ENCODE peak calls at places on chromosomes 1 and 21, in six cellular contexts. One of them, this sample, is unnamed.
A peak's percentile ranks its signal among the peaks of the same experiment; 100 is the strongest.

GRCh38 chr1:59025201-59025600 is 241.4 kb upstream of the JUN start:
- DNase-seq in HCT116: no peak
- DNase-seq in H7: no peak
- DNase-seq in skeletal muscle cell: peak; percentile 52
- DNase-seq in CD4-positive, alpha-beta memory T cell: no peak
- DNase-seq in fibroblast of lung: peak; percentile 70
- DNase-seq in this sample: no peak

GRCh38 chr1:236795757-236796719 is 946 bp downstream of the MTR start:
- DNase-seq in HCT116: peak; percentile 7
- DNase-seq in H7: no peak
- DNase-seq in skeletal muscle cell: no peak
- DNase-seq in CD4-positive, alpha-beta memory T cell: no peak
- DNase-seq in fibroblast of lung: peak; percentile 57
- DNase-seq in this sample: no peak

GRCh38 chr1:154972517-154973343 is 1.8 kb upstream of the CKS1B start:
- DNase-seq in HCT116: peak; percentile 80
- DNase-seq in H7: peak; percentile 80
- DNase-seq in skeletal muscle cell: peak; percentile 86
- DNase-seq in CD4-positive, alpha-beta memory T cell: no peak
- DNase-seq in fibroblast of lung: peak; percentile 90
- DNase-seq in this sample: peak; percentile 87

GRCh38 chr1:41626616-41627375 is 142.3 kb upstream of the EDN2 start:
- DNase-seq in HCT116: peak; percentile 19
- DNase-seq in H7: no peak
- DNase-seq in skeletal muscle cell: no peak
- DNase-seq in CD4-positive, alpha-beta memory T cell: no peak
- DNase-seq in fibroblast of lung: no peak
- DNase-seq in this sample: no peak

GRCh38 chr1:229556551-229556950 is 2.0 kb downstream of the ABCB10 start:
- DNase-seq in HCT116: no peak
- DNase-seq in H7: no peak
- DNase-seq in skeletal muscle cell: no peak
- DNase-seq in CD4-positive, alpha-beta memory T cell: no peak
- DNase-seq in fibroblast of lung: no peak
- DNase-seq in this sample: no peak

GRCh38 chr1:85544689-85545203 is 35.8 kb upstream of the CCN1 start:
- DNase-seq in HCT116: no peak
- DNase-seq in H7: no peak
- DNase-seq in skeletal muscle cell: peak; percentile 47
- DNase-seq in CD4-positive, alpha-beta memory T cell: no peak
- DNase-seq in fibroblast of lung: peak; percentile 44
- DNase-seq in this sample: no peak

GRCh38 chr1:68379085-68379478 is 70.7 kb downstream of the RPE65 start:
- DNase-seq in HCT116: no peak
- DNase-seq in H7: no peak
- DNase-seq in skeletal muscle cell: no peak
- DNase-seq in CD4-positive, alpha-beta memory T cell: no peak
- DNase-seq in fibroblast of lung: no peak
- DNase-seq in this sample: no peak

GRCh38 chr1:150320667-150320978 is 710 bp upstream of the PRPF3 start:
- DNase-seq in HCT116: no peak
- DNase-seq in H7: no peak
- DNase-seq in skeletal muscle cell: no peak
- DNase-seq in CD4-positive, alpha-beta memory T cell: no peak
- DNase-seq in fibroblast of lung: no peak
- DNase-seq in this sample: no peak

GRCh38 chr1:212512731-212513559 is 80.2 kb downstream of the NENF start:
- DNase-seq in HCT116: peak; percentile 51
- DNase-seq in H7: no peak
- DNase-seq in skeletal muscle cell: no peak
- DNase-seq in CD4-positive, alpha-beta memory T cell: no peak
- DNase-seq in fibroblast of lung: no peak
- DNase-seq in this sample: no peak

GRCh38 chr1:212315907-212316306 is 30.7 kb downstream of the PPP2R5A start:
- DNase-seq in HCT116: peak; percentile 21
- DNase-seq in H7: peak; percentile 35
- DNase-seq in skeletal muscle cell: no peak
- DNase-seq in CD4-positive, alpha-beta memory T cell: peak; percentile 4
- DNase-seq in fibroblast of lung: peak; percentile 39
- DNase-seq in this sample: no peak

GRCh38 chr21:36701912-36702621 is 3.2 kb downstream of the SIM2 start:
- DNase-seq in HCT116: no peak
- DNase-seq in H7: peak; percentile 70
- DNase-seq in skeletal muscle cell: no peak
- DNase-seq in CD4-positive, alpha-beta memory T cell: no peak
- DNase-seq in fibroblast of lung: no peak
- DNase-seq in this sample: no peak

GRCh38 chr1:201774224-201774982 is 54.6 kb upstream of the IPO9 start:
- DNase-seq in HCT116: no peak
- DNase-seq in H7: no peak
- DNase-seq in skeletal muscle cell: no peak
- DNase-seq in CD4-positive, alpha-beta memory T cell: no peak
- DNase-seq in fibroblast of lung: peak; percentile 66
- DNase-seq in this sample: no peak

GRCh38 chr1:39089811-39090519 is 63.8 kb downstream of the NDUFS5 start:
- DNase-seq in HCT116: no peak
- DNase-seq in H7: peak; percentile 40
- DNase-seq in skeletal muscle cell: no peak
- DNase-seq in CD4-positive, alpha-beta memory T cell: peak; percentile 40
- DNase-seq in fibroblast of lung: no peak
- DNase-seq in this sample: no peak

GRCh38 chr21:44299085-44299457 is 782 bp upstream of the PFKL start:
- DNase-seq in HCT116: no peak
- DNase-seq in H7: no peak
- DNase-seq in skeletal muscle cell: no peak
- DNase-seq in CD4-positive, alpha-beta memory T cell: peak; percentile 38
- DNase-seq in fibroblast of lung: peak; percentile 34
- DNase-seq in this sample: no peak

GRCh38 chr1:178725603-178726517 is 816 bp downstream of the RALGPS2 start:
- DNase-seq in HCT116: peak; percentile 83
- DNase-seq in H7: peak; percentile 76
- DNase-seq in skeletal muscle cell: peak; percentile 55
- DNase-seq in CD4-positive, alpha-beta memory T cell: peak; percentile 62
- DNase-seq in fibroblast of lung: peak; percentile 74
- DNase-seq in this sample: peak; percentile 66

GRCh38 chr1:150420560-150421265 is 56.8 kb downstream of the RPRD2 start:
- DNase-seq in HCT116: no peak
- DNase-seq in H7: no peak
- DNase-seq in skeletal muscle cell: no peak
- DNase-seq in CD4-positive, alpha-beta memory T cell: no peak
- DNase-seq in fibroblast of lung: peak; percentile 67
- DNase-seq in this sample: no peak

GRCh38 chr1:73980324-73981040 is 217.5 kb downstream of the LRRIQ3 start:
- DNase-seq in HCT116: no peak
- DNase-seq in H7: no peak
- DNase-seq in skeletal muscle cell: no peak
- DNase-seq in CD4-positive, alpha-beta memory T cell: no peak
- DNase-seq in fibroblast of lung: no peak
- DNase-seq in this sample: no peak

GRCh38 chr1:179079113-179079761 is 2.6 kb upstream of the TOR3A start:
- DNase-seq in HCT116: peak; percentile 56
- DNase-seq in H7: peak; percentile 69
- DNase-seq in skeletal muscle cell: peak; percentile 44
- DNase-seq in CD4-positive, alpha-beta memory T cell: peak; percentile 63
- DNase-seq in fibroblast of lung: peak; percentile 85
- DNase-seq in this sample: peak; percentile 40

GRCh38 chr1:42953182-42954180 is 5.2 kb downstream of the SLC2A1 start:
- DNase-seq in HCT116: no peak
- DNase-seq in H7: no peak
- DNase-seq in skeletal muscle cell: no peak
- DNase-seq in CD4-positive, alpha-beta memory T cell: no peak
- DNase-seq in fibroblast of lung: no peak
- DNase-seq in this sample: no peak

GRCh38 chr1:42957229-42957879 is 1.3 kb downstream of the SLC2A1 start:
- DNase-seq in HCT116: no peak
- DNase-seq in H7: peak; percentile 57
- DNase-seq in skeletal muscle cell: no peak
- DNase-seq in CD4-positive, alpha-beta memory T cell: no peak
- DNase-seq in fibroblast of lung: no peak
- DNase-seq in this sample: no peak

GRCh38 chr1:42956739-42957138 is 1.9 kb downstream of the SLC2A1 start:
- DNase-seq in HCT116: no peak
- DNase-seq in H7: no peak
- DNase-seq in skeletal muscle cell: no peak
- DNase-seq in CD4-positive, alpha-beta memory T cell: no peak
- DNase-seq in fibroblast of lung: no peak
- DNase-seq in this sample: no peak

GRCh38 chr1:42957880-42958487 is 684 bp downstream of the SLC2A1 start:
- DNase-seq in HCT116: no peak
- DNase-seq in H7: peak; percentile 98
- DNase-seq in skeletal muscle cell: no peak
- DNase-seq in CD4-positive, alpha-beta memory T cell: peak; percentile 66
- DNase-seq in fibroblast of lung: peak; percentile 38
- DNase-seq in this sample: no peak

GRCh38 chr1:42955311-42956063 is 3.2 kb downstream of the SLC2A1 start:
- DNase-seq in HCT116: no peak
- DNase-seq in H7: no peak
- DNase-seq in skeletal muscle cell: no peak
- DNase-seq in CD4-positive, alpha-beta memory T cell: no peak
- DNase-seq in fibroblast of lung: no peak
- DNase-seq in this sample: no peak
- H3K4me3 ChIP-seq in HCT116: no peak overlapping the region
- H3K4me3 ChIP-seq in H7: no peak overlapping the region
- H3K4me3 ChIP-seq in skeletal muscle cell: peak overlapping the region; percentile 88
- H3K4me3 ChIP-seq in CD4-positive, alpha-beta memory T cell: no peak overlapping the region
- H3K4me3 ChIP-seq in fibroblast of lung: no peak overlapping the region
- H3K4me3 ChIP-seq in this sample: peak overlapping the region; percentile 87

DNA sequence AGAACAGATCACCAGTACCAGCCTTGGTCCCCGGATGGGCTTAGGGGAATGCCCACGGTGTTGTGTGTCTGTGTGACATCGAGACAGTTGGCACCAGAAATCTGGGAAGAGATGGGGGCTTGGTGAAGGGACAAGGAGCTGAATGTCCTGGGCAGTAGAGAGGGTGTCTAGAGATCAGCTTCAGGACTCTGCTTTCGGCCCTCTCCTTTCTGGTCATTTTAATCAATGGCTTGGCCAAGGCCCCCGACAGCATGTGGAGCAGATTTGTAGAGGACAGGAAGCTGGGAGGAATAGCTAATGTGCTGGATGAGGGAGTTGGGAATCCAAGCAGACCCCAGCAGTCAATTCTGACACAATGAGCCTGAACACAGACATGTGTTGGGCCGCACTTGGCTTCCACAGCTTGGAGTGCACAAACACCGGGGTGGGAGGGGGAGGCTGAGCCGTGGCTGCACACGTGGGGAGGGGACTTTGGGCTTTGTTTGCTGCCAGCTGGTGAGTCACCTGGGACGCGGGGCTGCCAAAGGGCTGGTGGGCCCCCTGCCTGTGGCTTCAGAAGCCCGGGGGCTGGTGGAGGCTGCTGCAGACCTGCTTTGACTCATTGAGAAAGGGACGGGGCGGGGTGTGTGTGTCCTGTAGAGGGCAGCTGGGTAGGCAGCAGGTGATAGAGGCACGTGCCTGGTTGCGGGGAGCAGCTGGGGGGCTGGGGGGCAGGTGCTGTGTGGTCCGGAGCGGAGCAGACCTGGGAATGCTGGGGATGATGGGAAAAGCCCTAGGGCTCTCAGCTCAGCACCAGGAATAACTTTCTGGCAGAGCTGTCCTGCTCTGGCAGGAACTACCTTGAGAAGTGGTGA is 20.9 kb downstream of the SLC1A7 start:
- DNase-seq in HCT116: no peak
- DNase-seq in H7: peak; percentile 80
- DNase-seq in skeletal muscle cell: peak; percentile 69
- DNase-seq in CD4-positive, alpha-beta memory T cell: no peak
- DNase-seq in fibroblast of lung: peak; percentile 61
- DNase-seq in this sample: no peak
- H3K4me3 ChIP-seq in HCT116: no peak overlapping the region
- H3K4me3 ChIP-seq in H7: no peak overlapping the region
- H3K4me3 ChIP-seq in skeletal muscle cell: no peak overlapping the region
- H3K4me3 ChIP-seq in CD4-positive, alpha-beta memory T cell: no peak overlapping the region
- H3K4me3 ChIP-seq in fibroblast of lung: no peak overlapping the region
- H3K4me3 ChIP-seq in this sample: no peak overlapping the region

GRCh38 chr1:164712131-164713031 is 153.4 kb downstream of the PBX1 start:
- DNase-seq in HCT116: no peak
- DNase-seq in H7: no peak
- DNase-seq in skeletal muscle cell: no peak
- DNase-seq in CD4-positive, alpha-beta memory T cell: no peak
- DNase-seq in fibroblast of lung: peak; percentile 58
- DNase-seq in this sample: no peak
- H3K4me3 ChIP-seq in HCT116: no peak overlapping the region
- H3K4me3 ChIP-seq in H7: no peak overlapping the region
- H3K4me3 ChIP-seq in skeletal muscle cell: no peak overlapping the region
- H3K4me3 ChIP-seq in CD4-positive, alpha-beta memory T cell: no peak overlapping the region
- H3K4me3 ChIP-seq in fibroblast of lung: no peak overlapping the region
- H3K4me3 ChIP-seq in this sample: no peak overlapping the region

GRCh38 chr1:241635556-241636179 is 4.5 kb downstream of the CHML start:
- DNase-seq in HCT116: no peak
- DNase-seq in H7: no peak
- DNase-seq in skeletal muscle cell: no peak
- DNase-seq in CD4-positive, alpha-beta memory T cell: no peak
- DNase-seq in fibroblast of lung: no peak
- DNase-seq in this sample: no peak
- H3K4me3 ChIP-seq in HCT116: no peak overlapping the region
- H3K4me3 ChIP-seq in H7: no peak overlapping the region
- H3K4me3 ChIP-seq in skeletal muscle cell: no peak overlapping the region
- H3K4me3 ChIP-seq in CD4-positive, alpha-beta memory T cell: no peak overlapping the region
- H3K4me3 ChIP-seq in fibroblast of lung: no peak overlapping the region
- H3K4me3 ChIP-seq in this sample: no peak overlapping the region

This sample was measured in HFF-Myc.